ENCODE peak calls at places on chromosomes 12 and 14, in six cellular contexts. U, H, C, P, O and J are unnamed samples.

GRCh38 chr14:89695846-89696245 is 258.7 kb downstream of the EFCAB11 start:
- DNase-seq in U (no peak), H (no peak), C (no peak), P (no peak), O (no peak), J (no peak)

GRCh38 chr14:38171197-38171596 is 36.5 kb upstream of the SSTR1 start:
- DNase-seq in U (no peak), H (no peak), C (no peak), P (peak), O (no peak), J (no peak)

GRCh38 chr14:23366163-23366921 is 1.4 kb upstream of the EFS start:
- DNase-seq in U (peak), H (peak), C (peak), P (no peak), O (no peak), J (peak)

GRCh38 chr12:6464531-6464930 is 5.9 kb downstream of the VAMP1 start:
- DNase-seq in U (no peak), H (no peak), C (no peak), P (no peak), O (no peak), J (no peak)

GRCh38 chr14:50875359-50876090 is 3.7 kb downstream of the ABHD12B start:
- DNase-seq in U (no peak), H (no peak), C (no peak), P (peak), O (peak), J (no peak)

GRCh38 chr14:31419179-31420012 is 954 bp downstream of the HEATR5A start:
- DNase-seq in U (peak), H (no peak), C (no peak), P (no peak), O (no peak), J (no peak)

GRCh38 chr12:67434653-67435375 is 165.7 kb downstream of the CAND1 start:
- DNase-seq in U (no peak), H (no peak), C (no peak), P (peak), O (no peak), J (no peak)

GRCh38 chr14:34699873-34700621 is 14.3 kb downstream of the CFL2 start:
- DNase-seq in U (no peak), H (no peak), C (no peak), P (peak), O (no peak), J (no peak)

GRCh38 chr12:1099158-1099557 is 108.1 kb downstream of the ERC1 start:
- DNase-seq in U (no peak), H (no peak), C (no peak), P (no peak), O (no peak), J (no peak)